ENCODE peak calls at places on chromosomes 2 and 18, in four cellular contexts. D is CD8-positive, alpha-beta memory T cell; J is NCI-H1417; O is stromal cell of bone marrow. W is an unnamed sample.

GRCh38 chr2:64865073-64865830 is 123.9 kb upstream of the SLC1A4 start:
- DNase-seq in D (peak), J (peak), O (no peak), W (peak)

GRCh38 chr2:239443666-239444567 is 43.1 kb upstream of the HDAC4 start:
- DNase-seq in D (no peak), J (no peak), O (no peak), W (no peak)

GRCh38 chr2:239455436-239456203 is 54.8 kb upstream of the HDAC4 start:
- DNase-seq in D (no peak), J (no peak), O (no peak), W (no peak)

GRCh38 chr18:24368749-24369148 is 28.9 kb downstream of the OSBPL1A start:
- DNase-seq in D (no peak), J (no peak), O (no peak), W (no peak)

GRCh38 chr2:33378551-33379220 is 97.8 kb upstream of the RASGRP3 start:
- DNase-seq in D (no peak), J (no peak), O (no peak), W (no peak)

GRCh38 chr2:38723173-38723572 is 28.0 kb downstream of the SRSF7 start:
- DNase-seq in D (no peak), J (no peak), O (no peak), W (no peak)

GRCh38 chr2:63059434-63060078 is 8.9 kb downstream of the OTX1 start:
- DNase-seq in D (no peak), J (peak), O (no peak), W (peak)

GRCh38 chr2:220437938-220438337 is 810.5 kb downstream of the SLC4A3 start:
- DNase-seq in D (no peak), J (no peak), O (no peak), W (no peak)

GRCh38 chr2:229610359-229610758 is 104.0 kb downstream of the DNER start:
- DNase-seq in D (no peak), J (no peak), O (peak), W (no peak)

GRCh38 chr2:134773372-134774073 is 54.7 kb upstream of the TMEM163 start:
- DNase-seq in D (no peak), J (peak), O (no peak), W (no peak)

GRCh38 chr2:224401641-224402342 is at the start of gene FAM124B:
- DNase-seq in D (no peak), J (no peak), O (peak), W (no peak)

GRCh38 chr2:197255550-197255949 is 55.0 kb downstream of the ANKRD44 start:
- DNase-seq in D (peak), J (no peak), O (peak), W (peak)

GRCh38 chr2:185942855-185943254 is 204.3 kb downstream of the FSIP2 start:
- DNase-seq in D (no peak), J (no peak), O (no peak), W (no peak)

GRCh38 chr2:241417626-241418025 is 61.5 kb downstream of the FARP2 start:
- DNase-seq in D (no peak), J (peak), O (no peak), W (no peak)

GRCh38 chr2:42937171-42937875 is 144.9 kb upstream of the HAAO start:
- DNase-seq in D (no peak), J (no peak), O (no peak), W (no peak)

GRCh38 chr2:67510745-67511144 is 113.6 kb downstream of the ETAA1 start:
- DNase-seq in D (no peak), J (no peak), O (peak), W (no peak)

GRCh38 chr18:26133652-26134051 is at the start of gene PSMA8:
- DNase-seq in D (peak), J (no peak), O (no peak), W (peak)

GRCh38 chr2:217964255-217964654 is 38.5 kb downstream of the TNS1 start:
- DNase-seq in D (no peak), J (no peak), O (no peak), W (no peak)

GRCh38 chr2:99559075-99559662 is 69.4 kb upstream of the REV1 start:
- DNase-seq in D (peak), J (peak), O (peak), W (peak)

GRCh38 chr2:32711219-32711618 is 83.4 kb downstream of the TTC27 start:
- DNase-seq in D (no peak), J (no peak), O (peak), W (no peak)

GRCh38 chr2:74110537-74110936 is 37.2 kb downstream of the BOLA3 start:
- DNase-seq in D (no peak), J (no peak), O (no peak), W (no peak)

GRCh38 chr2:113116100-113116958 is 11.1 kb upstream of the IL1RN start:
- DNase-seq in D (no peak), J (no peak), O (no peak), W (no peak)

GRCh38 chr2:106581755-106582430 is 94.7 kb downstream of the CD8B2 start:
- DNase-seq in D (peak), J (peak), O (peak), W (peak)

GRCh38 chr2:11998218-11998617 is 251.8 kb downstream of the LPIN1 start:
- DNase-seq in D (no peak), J (no peak), O (no peak), W (no peak)

GRCh38 chr2:42928692-42929576 is 136.6 kb upstream of the HAAO start:
- DNase-seq in D (no peak), J (no peak), O (no peak), W (peak)

GRCh38 chr2:39837856-39838453 is 58.9 kb upstream of the THUMPD2 start:
- DNase-seq in D (no peak), J (no peak), O (peak), W (peak)

GRCh38 chr2:240816584-240817495 is 3.2 kb downstream of the KIF1A start:
- DNase-seq in D (no peak), J (no peak), O (no peak), W (peak)